ENCODE peak calls at places on chromosome 7, in six cellular contexts. F is BE2C, M is DND-41, T is GM23338, Y is transverse colon, U is dorsolateral prefrontal cortex. S is an unnamed sample.

GRCh38 chr7:9796241-9796640 is 1177.4 kb upstream of the PHF14 start:
- DNase-seq in M (no peak), Y (no peak), T (no peak), F (no peak), U (no peak), S (no peak)

GRCh38 chr7:6637544-6638229 is 569 bp downstream of the ZNF316 start:
- DNase-seq in T (peak; percentile 67), Y (peak; percentile 41), M (peak; percentile 72), U (no peak), F (peak; percentile 59), S (peak; percentile 57)

GRCh38 chr7:141785711-141786552 is 4.1 kb upstream of the TAS2R5 start:
- DNase-seq in F (peak; percentile 18), M (peak; percentile 35), Y (no peak), T (peak; percentile 76), U (peak; percentile 44), S (no peak)

GRCh38 chr7:94431203-94431602 is 36.5 kb downstream of the COL1A2 start:
- DNase-seq in T (no peak), Y (no peak), M (no peak), F (no peak), U (no peak), S (no peak)

GRCh38 chr7:157292770-157293412 is 43.9 kb upstream of the DNAJB6 start:
- DNase-seq in M (no peak), T (peak; percentile 53), Y (peak; percentile 80), U (no peak), F (no peak), S (no peak)

GRCh38 chr7:95335093-95335492 is 10.8 kb upstream of the PON1 start:
- DNase-seq in Y (no peak), M (no peak), U (no peak), F (no peak), T (no peak), S (no peak)

GRCh38 chr7:84231157-84231556 is 36.6 kb upstream of the SEMA3A start:
- DNase-seq in M (no peak), Y (no peak), U (no peak), F (no peak), T (no peak), S (no peak)

GRCh38 chr7:70389752-70390151 is 742.2 kb upstream of the GALNT17 start:
- DNase-seq in F (no peak), T (no peak), Y (no peak), M (no peak), U (no peak), S (no peak)

GRCh38 chr7:141511370-141512335 is 39.6 kb upstream of the AGK start:
- DNase-seq in T (peak; percentile 78), U (peak; percentile 63), Y (peak; percentile 15), M (no peak), F (no peak), S (peak; percentile 52)

GRCh38 chr7:37433166-37433565 is 15.5 kb downstream of the ELMO1 start:
- DNase-seq in T (peak; percentile 55), F (no peak), M (no peak), Y (no peak), U (no peak), S (no peak)

DNA sequence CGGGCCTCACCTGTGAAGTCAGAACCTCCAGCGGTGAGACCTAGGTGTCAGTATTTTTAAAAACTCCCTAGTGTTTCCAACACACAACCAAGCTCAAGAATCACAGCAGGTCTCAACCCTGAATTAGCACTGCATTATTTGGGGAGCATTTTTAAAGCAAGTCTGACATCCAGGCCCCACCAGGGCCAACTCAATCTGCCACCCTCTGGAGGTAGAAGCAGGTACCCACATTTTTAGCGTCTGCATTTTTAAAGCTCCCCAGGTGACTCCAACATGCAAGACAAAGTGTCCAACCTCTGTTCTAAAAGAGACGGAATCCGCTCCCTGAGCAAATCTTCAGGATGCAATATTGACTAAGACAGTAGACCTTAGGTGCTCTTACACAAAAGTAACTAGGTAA is 225.7 kb downstream of the TNS3 start:
- DNase-seq in T (peak; percentile 33), M (no peak), F (no peak), Y (no peak), U (no peak), S (no peak)
- TF ChIP-seq CTCF in T (peak; percentile 30), M (no peak), F (no peak), Y (no peak), U (no peak), S (no peak)

DNA sequence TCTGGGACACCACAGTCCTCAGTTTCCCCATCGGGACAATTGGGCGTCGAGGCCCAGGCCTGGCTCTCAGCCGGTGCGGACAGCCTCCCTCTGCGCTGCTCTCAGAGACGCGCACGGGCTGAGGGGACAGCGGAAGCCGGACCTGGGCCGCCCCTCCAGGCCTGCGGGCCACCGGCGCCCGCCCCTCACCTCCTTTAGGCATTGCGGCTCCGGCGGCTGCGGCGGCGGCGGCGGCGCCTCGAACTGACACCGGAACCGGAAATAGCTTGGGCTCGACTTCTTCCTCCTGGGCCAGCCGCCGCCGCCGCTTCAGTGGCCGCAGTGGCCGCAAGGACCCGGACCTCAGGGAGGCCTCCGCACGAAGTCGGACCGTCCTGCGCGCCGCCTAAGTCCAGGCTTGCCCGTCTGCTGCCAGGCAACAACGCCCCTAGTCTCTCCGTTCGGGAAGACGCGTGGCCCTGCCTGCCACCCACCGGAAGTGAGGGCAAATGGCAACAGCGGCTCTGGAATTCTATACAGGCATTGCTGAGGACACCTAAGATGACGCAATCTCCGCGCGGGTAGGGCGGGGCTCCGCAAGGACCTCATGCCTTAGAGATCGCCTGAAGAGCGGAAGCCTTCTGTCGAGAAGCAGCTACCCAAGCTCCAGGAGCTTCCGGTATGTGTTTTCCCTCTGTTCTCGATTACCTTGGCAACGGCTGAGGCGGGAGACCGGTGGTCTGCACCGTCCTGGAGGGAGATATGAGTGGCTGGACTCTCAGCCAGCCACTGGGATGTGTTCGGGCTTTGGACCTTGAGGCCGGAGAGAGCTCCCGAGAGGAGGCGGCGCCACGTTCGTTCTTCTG is at the start of the genes BUD31 and PDAP1:
- DNase-seq in Y (peak; percentile 93), U (peak; percentile 92), T (peak; percentile 96), F (peak; percentile 93), M (peak; percentile 95), S (peak; percentile 89)
- TF ChIP-seq CTCF in Y (no peak), U (peak; percentile 31), T (no peak), F (no peak), M (no peak), S (no peak)

GRCh38 chr7:34675749-34676374 is 17.8 kb downstream of the NPSR1 start:
- DNase-seq in F (peak; percentile 11), M (peak; percentile 8), U (peak; percentile 36), Y (no peak), T (peak; percentile 75), S (no peak)
- TF ChIP-seq CTCF in F (peak; percentile 72), M (peak; percentile 67), U (peak; percentile 68), Y (peak; percentile 49), T (peak; percentile 93), S (peak; percentile 82)

DNA sequence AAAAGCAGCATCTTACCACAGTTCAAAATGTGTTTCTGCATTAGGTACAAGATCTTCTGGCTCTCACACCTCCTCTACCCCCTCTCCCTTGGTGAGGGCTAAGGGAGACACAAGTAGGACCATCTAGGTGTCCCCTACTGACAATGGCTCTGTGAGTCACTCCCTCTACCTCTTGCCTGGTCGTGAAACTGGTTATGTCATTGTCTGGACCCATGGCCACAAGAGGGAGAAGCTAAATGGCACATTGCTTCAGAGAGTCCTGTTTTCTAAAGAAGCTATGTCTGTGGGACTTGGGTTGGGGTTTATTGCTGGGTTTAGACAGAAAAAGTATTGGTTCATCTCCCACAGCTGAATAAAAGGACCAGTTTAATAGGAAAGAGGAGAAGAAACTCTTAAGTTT is 4.0 kb upstream of the PLXNA4 start:
- DNase-seq in U (no peak), F (peak; percentile 52), T (peak; percentile 30), Y (no peak), M (no peak), S (no peak)
- TF ChIP-seq CTCF in U (no peak), F (peak; percentile 35), T (no peak), Y (no peak), M (no peak), S (no peak)

GRCh38 chr7:133987582-133987981 is 139.6 kb upstream of the LRGUK start:
- DNase-seq in Y (no peak), U (no peak), T (no peak), F (no peak), M (no peak), S (no peak)

DNA sequence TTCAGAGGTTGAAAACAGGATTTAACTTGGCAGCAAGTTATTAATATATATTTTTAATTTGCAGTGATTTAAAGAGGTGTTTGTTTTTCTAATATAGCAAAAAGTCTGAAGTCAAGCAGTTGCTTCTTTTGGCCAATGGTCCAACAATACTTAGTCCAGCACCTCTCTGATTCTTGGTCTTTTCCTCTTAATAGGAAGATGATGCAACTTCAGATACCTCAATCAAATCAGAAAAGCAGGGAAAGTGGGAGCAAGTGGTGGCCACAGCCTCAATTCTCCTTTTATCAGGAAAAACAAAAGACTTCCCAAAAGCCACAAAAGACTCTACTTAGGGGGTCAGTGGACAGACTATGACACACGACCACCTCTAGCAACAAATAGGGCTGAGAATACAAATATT is 133.6 kb upstream of the LRGUK start:
- DNase-seq in Y (no peak), M (no peak), T (no peak), U (no peak), F (no peak), S (no peak)
- TF ChIP-seq CTCF in Y (no peak), M (no peak), T (no peak), U (no peak), F (no peak), S (no peak)

DNA sequence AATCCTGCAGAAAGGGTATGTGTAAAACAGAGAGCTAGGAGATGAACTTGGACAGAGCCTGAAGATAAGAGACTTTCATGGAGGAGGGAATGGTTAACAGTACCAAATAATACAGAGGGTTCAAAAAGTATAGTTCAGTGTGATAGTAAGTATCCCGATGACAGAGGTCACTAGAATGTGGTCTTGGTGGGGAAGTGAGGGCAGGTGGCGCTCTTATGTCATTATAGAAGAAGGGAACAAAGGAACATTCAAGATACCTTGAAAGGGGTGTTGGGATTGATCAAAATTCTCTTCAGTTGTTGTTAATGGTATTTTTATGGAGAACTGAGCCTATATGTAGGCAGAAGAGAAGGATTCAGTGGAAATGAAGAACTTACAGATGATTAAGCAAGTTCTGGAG is 312.5 kb downstream of the SUGCT start:
- DNase-seq in F (peak; percentile 18), M (no peak), Y (no peak), U (no peak), T (peak; percentile 43), S (no peak)
- TF ChIP-seq CTCF in F (peak; percentile 39), M (peak; percentile 11), Y (no peak), U (no peak), T (peak; percentile 49), S (no peak)

GRCh38 chr7:78443811-78444210 is 645.2 kb downstream of the PHTF2 start:
- DNase-seq in F (no peak), T (peak; percentile 45), M (no peak), U (no peak), Y (no peak), S (no peak)
- TF ChIP-seq CTCF in F (no peak), T (peak; percentile 50), M (peak; percentile 15), U (peak; percentile 32), Y (no peak), S (peak; percentile 22)

GRCh38 chr7:2044883-2045471 is 187.8 kb downstream of the MAD1L1 start:
- DNase-seq in F (peak; percentile 2), Y (no peak), M (no peak), U (no peak), T (no peak), S (no peak)
- TF ChIP-seq CTCF in F (no peak), Y (no peak), M (no peak), U (no peak), T (no peak), S (no peak)

GRCh38 chr7:102069913-102070629 is 216.6 kb upstream of the SH2B2 start:
- DNase-seq in F (no peak), Y (no peak), M (no peak), T (peak; percentile 58), U (no peak), S (no peak)
- TF ChIP-seq CTCF in F (peak; percentile 18), Y (no peak), M (peak; percentile 22), T (peak; percentile 74), U (no peak), S (no peak)